ENCODE peak calls at places on chromosomes 3 and 15, in seven cellular contexts. J is GM12891, M is GM12878, P is SK-N-SH, D is K562, T is H1, C is HepG2. H is an unnamed sample.
A peak's percentile ranks its signal among the peaks of the same experiment; 100 is the strongest.

GRCh38 chr15:88701561-88702095 is 62.8 kb downstream of the ISG20 start:
- DNase-seq in D (peak; percentile 42), C (peak; percentile 39), T (peak; percentile 72), J (peak; percentile 46), P (no peak), M (no peak), H (peak; percentile 43)

GRCh38 chr3:14531856-14532395 is 8.2 kb downstream of the GRIP2 start:
- DNase-seq in J (no peak), T (no peak), C (no peak), D (no peak), M (no peak), P (no peak), H (no peak)

GRCh38 chr15:80234883-80235282 is 17.1 kb downstream of the CTXND1 start:
- DNase-seq in P (no peak), M (no peak), J (peak; percentile 33), C (no peak), T (peak; percentile 80), D (peak; percentile 56), H (peak; percentile 33)

GRCh38 chr3:182214406-182214805 is 502.7 kb downstream of the SOX2 start:
- DNase-seq in P (no peak), C (no peak), M (no peak), D (no peak), T (no peak), J (no peak), H (no peak)

GRCh38 chr15:61668444-61668843 is 391.8 kb downstream of the VPS13C start:
- DNase-seq in M (no peak), D (peak; percentile 53), J (no peak), P (no peak), T (no peak), C (no peak), H (no peak)

GRCh38 chr15:94403246-94403824 is 172.0 kb downstream of the MCTP2 start:
- DNase-seq in P (no peak), D (no peak), T (no peak), C (no peak), J (no peak), M (no peak), H (no peak)

GRCh38 chr3:88195951-88196434 is 46.2 kb downstream of the C3orf38 start:
- DNase-seq in D (peak; percentile 11), P (no peak), T (no peak), M (no peak), J (no peak), C (no peak), H (no peak)

GRCh38 chr15:90261811-90262210 is 3.7 kb upstream of the NGRN start:
- DNase-seq in J (no peak), M (no peak), T (no peak), C (no peak), P (no peak), D (no peak), H (no peak)

GRCh38 chr15:35979608-35980007 is 433.6 kb upstream of the DPH6 start:
- DNase-seq in T (no peak), P (no peak), D (no peak), M (no peak), J (no peak), C (no peak), H (no peak)

GRCh38 chr3:170809975-170810357 is 60.0 kb downstream of the RPL22L1 start:
- DNase-seq in P (peak; percentile 13), C (no peak), T (no peak), J (no peak), D (no peak), M (no peak), H (no peak)

GRCh38 chr15:38436993-38437392 is 16.9 kb upstream of the FAM98B start:
- DNase-seq in J (no peak), D (no peak), P (no peak), M (no peak), C (no peak), T (no peak), H (no peak)

GRCh38 chr15:95446854-95447253 is 883.6 kb upstream of the NR2F2 start:
- DNase-seq in T (no peak), C (no peak), P (no peak), M (peak; percentile 52), J (no peak), D (no peak), H (no peak)

GRCh38 chr3:127697531-127698240 is 24.9 kb downstream of the ABTB1 start:
- DNase-seq in C (peak; percentile 58), T (peak; percentile 72), D (peak; percentile 73), M (peak; percentile 48), J (peak; percentile 58), P (peak; percentile 83), H (peak; percentile 39)

GRCh38 chr15:68003297-68003696 is 50.8 kb upstream of the PIAS1 start:
- DNase-seq in C (peak; percentile 60), D (no peak), J (no peak), P (no peak), M (no peak), T (no peak), H (no peak)

GRCh38 chr3:156811092-156811862 is 14.9 kb upstream of the LEKR1 start:
- DNase-seq in M (no peak), J (no peak), T (no peak), P (no peak), D (no peak), C (no peak), H (no peak)

GRCh38 chr15:95958417-95958816 is 372.1 kb upstream of the NR2F2 start:
- DNase-seq in P (no peak), M (no peak), D (no peak), C (no peak), J (no peak), T (no peak), H (no peak)

DNA sequence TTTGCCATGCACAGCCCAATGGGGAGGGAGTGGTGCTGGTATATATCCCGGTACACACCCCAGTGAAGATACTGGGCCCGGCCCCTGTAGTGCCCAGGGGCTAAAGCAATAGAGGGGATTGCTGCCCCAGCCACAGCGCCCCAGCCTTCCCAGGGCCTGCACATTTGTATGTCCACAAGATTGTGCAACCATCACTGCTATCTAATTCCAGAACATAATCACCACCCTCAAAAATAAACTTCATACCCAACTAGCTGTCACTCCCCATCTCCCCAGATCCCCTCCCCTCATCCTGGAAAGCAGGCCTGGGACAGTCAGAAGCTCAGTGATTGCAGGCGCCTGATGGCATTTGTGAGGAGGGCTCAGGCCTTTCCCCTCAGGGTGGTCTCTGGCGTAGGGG is 13.5 kb downstream of the GNAI2 start:
- DNase-seq in C (no peak), M (no peak), P (no peak), T (no peak), J (no peak), D (no peak), H (no peak)
- TF ChIP-seq TAF1 in C (no peak), M (no peak), P (no peak), T (no peak), J (no peak), D (no peak), H (no peak)

DNA sequence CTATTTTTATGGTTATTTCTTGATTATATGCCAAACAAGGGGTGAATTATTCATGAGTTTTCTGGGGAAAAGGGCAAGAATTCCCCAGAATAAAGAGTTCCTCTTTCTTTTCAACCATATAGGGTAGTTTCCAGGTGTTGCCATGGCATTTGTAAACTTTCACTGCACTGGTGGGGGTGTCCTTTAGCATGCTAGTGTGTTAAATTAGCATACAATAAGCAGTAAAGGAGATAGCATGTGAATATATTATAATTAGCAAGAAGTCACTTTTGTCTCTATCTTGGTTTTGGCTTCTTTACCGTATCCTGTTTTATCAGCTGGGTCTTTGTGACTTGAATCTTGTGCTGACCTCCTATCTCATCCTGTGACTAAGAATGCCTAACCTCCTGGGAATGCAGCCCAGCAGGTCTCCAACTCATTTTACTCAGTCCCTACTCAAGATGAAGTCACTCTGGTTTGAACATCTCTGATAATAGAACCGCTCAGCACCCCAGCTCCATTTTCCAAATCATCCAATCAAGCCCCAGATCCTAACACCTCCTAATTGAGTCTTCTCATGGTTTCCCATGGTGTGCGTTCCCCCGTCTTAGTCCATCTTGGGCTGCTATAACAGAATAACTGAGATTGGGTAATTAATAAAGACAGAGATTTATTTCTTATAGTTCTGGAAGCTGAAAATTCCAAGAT is 3.4 kb upstream of the SELENOT start:
- DNase-seq in J (no peak), M (no peak), D (peak; percentile 29), C (no peak), T (no peak), P (no peak), H (no peak)
- TF ChIP-seq TAF1 in J (no peak), M (no peak), D (peak; percentile 14), C (no peak), T (peak; percentile 63), P (no peak), H (no peak)

GRCh38 chr3:55797084-55797483 is 310.0 kb upstream of the WNT5A start:
- DNase-seq in D (no peak), M (no peak), P (no peak), J (no peak), T (no peak), C (no peak), H (no peak)
- TF ChIP-seq TAF1 in D (no peak), M (no peak), P (no peak), J (no peak), T (no peak), C (no peak), H (no peak)

DNA sequence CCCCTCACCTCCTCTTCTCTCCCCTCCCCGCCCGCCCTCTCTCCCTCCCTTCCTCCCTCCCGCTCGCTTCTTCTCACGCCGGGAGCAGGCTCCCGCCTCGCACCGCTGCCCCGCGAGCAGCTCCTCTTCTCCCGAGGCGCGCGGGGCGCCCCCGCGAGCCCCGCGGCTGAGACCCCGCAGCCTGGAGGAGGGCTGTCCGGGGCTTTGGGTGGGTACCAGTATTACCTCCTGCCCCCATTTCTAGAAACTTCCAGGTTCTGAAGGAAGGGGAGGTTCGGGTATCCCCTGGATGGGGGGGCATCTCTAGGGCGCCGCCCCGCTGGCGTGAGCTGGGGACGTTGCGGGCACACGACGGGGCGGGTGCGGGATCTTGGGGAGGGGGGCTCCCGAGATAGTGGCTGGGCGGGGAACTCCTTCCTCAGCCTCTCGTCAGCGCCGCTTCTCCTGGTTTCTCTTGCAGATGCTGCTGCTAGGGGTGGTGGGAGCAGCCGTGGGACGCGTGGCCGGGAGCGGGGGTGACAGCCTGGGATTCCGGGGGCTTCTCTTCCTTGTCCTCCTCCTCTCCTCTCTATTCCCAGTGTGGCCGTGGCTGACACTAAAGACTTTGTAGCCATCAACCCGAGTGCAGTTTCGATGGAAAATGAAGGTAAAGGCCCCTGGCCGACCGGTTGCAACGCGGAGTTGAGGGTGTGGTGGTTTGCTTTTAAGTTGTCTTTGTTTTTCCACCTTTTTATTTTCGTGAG is 417 bp downstream of the ATP2C1 start:
- DNase-seq in D (peak; percentile 52), T (no peak), J (peak; percentile 18), P (peak; percentile 75), M (no peak), C (peak; percentile 2), H (peak; percentile 17)
- TF ChIP-seq TAF1 in D (no peak), T (no peak), J (no peak), P (no peak), M (no peak), C (no peak), H (no peak)